ENCODE peak calls at places on chromosomes 6 and 20, in five cellular contexts. S is psoas muscle; Q is upper lobe of right lung; A is effector memory CD4-positive, alpha-beta T cell; O is neural progenitor cell. C is an unnamed sample.

GRCh38 chr6:16762547-16763477 is 1.6 kb upstream of the ATXN1 start:
- DNase-seq in S (peak; percentile 26), Q (peak; percentile 87), A (peak; percentile 64), O (peak; percentile 47), C (peak; percentile 79)

GRCh38 chr20:57679113-57679512 is 30.7 kb downstream of the PMEPA1 start:
- DNase-seq in S (no peak), Q (no peak), A (no peak), O (no peak), C (no peak)

GRCh38 chr6:44068607-44069296 is 58.5 kb downstream of the MRPL14 start:
- DNase-seq in S (no peak), Q (no peak), A (no peak), O (peak; percentile 41), C (no peak)

GRCh38 chr6:165707067-165707853 is 44.2 kb upstream of the PDE10A start:
- DNase-seq in S (no peak), Q (no peak), A (no peak), O (no peak), C (no peak)

GRCh38 chr6:74931567-74931966 is 274.3 kb downstream of the COL12A1 start:
- DNase-seq in S (no peak), Q (no peak), A (no peak), O (no peak), C (no peak)

GRCh38 chr6:136052046-136052445 is 198.1 kb downstream of the MTFR2 start:
- DNase-seq in S (no peak), Q (no peak), A (no peak), O (no peak), C (no peak)

GRCh38 chr6:10894958-10895357 is 8.1 kb downstream of the SYCP2L start:
- DNase-seq in S (no peak), Q (no peak), A (no peak), O (no peak), C (no peak)

GRCh38 chr20:35700625-35701148 is 1.5 kb downstream of the ROMO1 start:
- DNase-seq in S (no peak), Q (peak; percentile 30), A (no peak), O (no peak), C (peak; percentile 37)

GRCh38 chr6:28980797-28981390 is 24.2 kb downstream of the ZNF311 start:
- DNase-seq in S (peak; percentile 30), Q (no peak), A (peak; percentile 36), O (peak; percentile 92), C (peak; percentile 80)

GRCh38 chr20:45010399-45010828 is 44.1 kb downstream of the STK4 start:
- DNase-seq in S (no peak), Q (no peak), A (no peak), O (no peak), C (no peak)

GRCh38 chr20:9032758-9033157 is 36.1 kb upstream of the PLCB4 start:
- DNase-seq in S (no peak), Q (no peak), A (no peak), O (no peak), C (no peak)

GRCh38 chr6:158780963-158781691 is 38.0 kb downstream of the EZR start:
- DNase-seq in S (no peak), Q (peak; percentile 73), A (no peak), O (no peak), C (no peak)

GRCh38 chr6:135250234-135250633 is 69.1 kb downstream of the MYB start:
- DNase-seq in S (no peak), Q (no peak), A (no peak), O (no peak), C (no peak)

GRCh38 chr6:3831741-3832530 is 17.2 kb upstream of the FAM50B start:
- DNase-seq in S (no peak), Q (no peak), A (no peak), O (no peak), C (no peak)

GRCh38 chr6:169867751-169868191 is 116.3 kb downstream of the ERMARD start:
- DNase-seq in S (no peak), Q (no peak), A (no peak), O (no peak), C (no peak)

GRCh38 chr6:56815436-56815835 is 139.5 kb upstream of the BEND6 start:
- DNase-seq in S (no peak), Q (no peak), A (no peak), O (no peak), C (no peak)

GRCh38 chr6:56819604-56820003 is 135.3 kb upstream of the BEND6 start:
- DNase-seq in S (no peak), Q (no peak), A (no peak), O (no peak), C (no peak)

GRCh38 chr6:56814308-56814707 is 140.6 kb upstream of the BEND6 start:
- DNase-seq in S (no peak), Q (no peak), A (no peak), O (no peak), C (no peak)

GRCh38 chr6:56814802-56815201 is 140.1 kb upstream of the BEND6 start:
- DNase-seq in S (no peak), Q (no peak), A (no peak), O (no peak), C (no peak)

DNA sequence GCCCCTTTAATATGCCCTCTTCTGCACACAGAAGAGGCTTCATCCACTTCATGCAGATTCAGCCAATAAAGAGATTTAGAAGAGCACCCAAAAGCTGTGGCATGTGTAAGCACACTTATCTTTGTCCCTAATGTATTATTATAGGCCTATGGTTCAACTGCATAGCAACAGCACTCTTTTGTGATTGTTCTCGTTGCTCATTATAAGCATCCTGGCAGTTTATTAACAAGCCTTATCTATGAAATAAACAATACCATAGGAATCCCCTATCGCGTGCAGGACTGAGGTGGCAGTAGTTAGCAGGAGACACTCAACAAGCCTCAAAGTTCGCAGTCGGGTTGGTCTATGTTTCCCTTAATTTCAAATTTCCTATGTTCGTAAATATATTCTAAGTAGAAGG is 138.5 kb upstream of the BEND6 start:
- DNase-seq in S (no peak), Q (no peak), A (no peak), O (no peak), C (no peak)
- H3K4me1 ChIP-seq in S (peaks cover 78% of the 10 kb centered on the region), Q (no peaks in the 10 kb centered on the region), A (no peaks in the 10 kb centered on the region), O (peaks cover 35% of the 10 kb centered on the region), C (peaks cover 9% of the 10 kb centered on the region)

GRCh38 chr6:155123520-155123919 is 128.4 kb downstream of the TIAM2 start:
- DNase-seq in S (no peak), Q (no peak), A (no peak), O (peak; percentile 57), C (no peak)
- H3K4me3 ChIP-seq in S (no peak overlapping the region), Q (no peak overlapping the region), A (no peak overlapping the region), O (no peak overlapping the region), C (no peak overlapping the region)

GRCh38 chr6:175680-176079 is 116.6 kb upstream of the DUSP22 start:
- DNase-seq in S (no peak), Q (no peak), A (no peak), O (no peak), C (no peak)
- H3K9me3 ChIP-seq in S (no peaks in the 10 kb centered on the region), Q (no peaks in the 10 kb centered on the region), A (no peaks in the 10 kb centered on the region), O (no peaks in the 10 kb centered on the region), C (peaks cover 2% of the 10 kb centered on the region)

DNA sequence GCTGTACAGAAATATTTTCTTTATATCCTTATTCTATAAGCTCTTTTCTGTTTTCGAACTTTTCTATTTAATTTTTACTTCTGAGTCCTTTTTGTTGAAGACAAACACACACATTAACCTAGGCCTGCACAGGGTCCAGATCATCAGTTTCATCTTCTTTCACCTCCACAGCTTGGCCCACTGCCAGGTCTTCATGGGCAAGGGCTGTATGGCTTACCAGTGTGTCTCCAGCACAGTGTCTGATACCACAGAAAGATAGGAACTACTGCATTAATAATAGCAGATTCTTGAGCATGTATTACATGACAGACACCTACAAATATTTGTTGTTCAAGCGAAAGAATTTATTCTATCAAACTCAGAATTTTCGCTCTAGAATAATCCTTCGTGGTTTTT is 24.4 kb downstream of the QKI start:
- DNase-seq in S (peak; percentile 46), Q (peak; percentile 68), A (peak; percentile 27), O (no peak), C (peak; percentile 81)
- H3K4me1 ChIP-seq in S (peaks cover 97% of the 10 kb centered on the region), Q (peaks cover 61% of the 10 kb centered on the region), A (peaks cover 5% of the 10 kb centered on the region), O (peaks cover 16% of the 10 kb centered on the region), C (no peaks in the 10 kb centered on the region)

DNA sequence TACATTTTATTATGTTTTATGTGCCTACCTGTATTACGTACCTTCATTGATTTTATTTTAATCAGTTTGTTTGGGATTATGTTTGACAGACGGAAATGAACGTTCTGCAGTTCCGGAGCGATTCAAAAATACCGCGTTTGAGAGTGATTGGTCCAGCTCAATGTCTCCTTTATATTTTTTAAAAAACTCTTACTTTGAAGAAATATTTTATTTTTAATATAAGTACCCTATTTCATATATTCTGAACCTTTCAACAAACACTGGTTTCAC is 114.3 kb upstream of the BTN3A2 start:
- DNase-seq in S (no peak), Q (no peak), A (peak; percentile 35), O (peak; percentile 59), C (no peak)
- H3K4me3 ChIP-seq in S (peak overlapping the region; percentile 54), Q (peak overlapping the region; percentile 50), A (peak overlapping the region; percentile 73), O (peak overlapping the region; percentile 91), C (peak overlapping the region; percentile 24)

GRCh38 chr20:49281059-49281912 is 3.4 kb upstream of the ZNFX1 start:
- DNase-seq in S (no peak), Q (no peak), A (no peak), O (peak; percentile 89), C (no peak)

GRCh38 chr20:49278817-49279676 is 1.2 kb upstream of the ZNFX1 start:
- DNase-seq in S (no peak), Q (no peak), A (no peak), O (peak; percentile 37), C (no peak)

GRCh38 chr20:49278036-49278816 is at the start of gene ZNFX1:
- DNase-seq in S (peak; percentile 99), Q (peak; percentile 100), A (peak; percentile 98), O (peak; percentile 99), C (peak; percentile 100)

GRCh38 chr20:49280463-49281058 is 2.7 kb upstream of the ZNFX1 start:
- DNase-seq in S (no peak), Q (no peak), A (no peak), O (no peak), C (no peak)

GRCh38 chr20:49279677-49280462 is 2.0 kb upstream of the ZNFX1 start:
- DNase-seq in S (no peak), Q (no peak), A (no peak), O (no peak), C (no peak)
- H3K9me3 ChIP-seq in S (no peaks in the 10 kb centered on the region), Q (peaks cover 9% of the 10 kb centered on the region), A (peaks cover 37% of the 10 kb centered on the region), O (no peaks in the 10 kb centered on the region), C (no peaks in the 10 kb centered on the region)

GRCh38 chr6:35047265-35048011 is 93.7 kb downstream of the TCP11 start:
- DNase-seq in S (no peak), Q (no peak), A (no peak), O (no peak), C (no peak)
- H3K4me1 ChIP-seq in S (peaks cover 56% of the 10 kb centered on the region), Q (peaks cover 92% of the 10 kb centered on the region), A (peaks cover 4% of the 10 kb centered on the region), O (peaks cover 69% of the 10 kb centered on the region), C (peaks cover 2% of the 10 kb centered on the region)

C was measured in aorta.